ENCODE peak calls at places on chromosomes 1 and 21, in nine cellular contexts. One of them, this sample, is unnamed.
A peak's percentile ranks its signal among the peaks of the same experiment; 100 is the strongest.

GRCh38 chr21:25183577-25183976 is 423.7 kb downstream of the MRPL39 start:
- DNase-seq in fibroblast of pulmonary artery: no peak
- DNase-seq in fibroblast of the aortic adventitia: no peak
- DNase-seq in cardiac fibroblast: no peak
- DNase-seq in SK-N-SH: no peak
- DNase-seq in GM06990: no peak
- DNase-seq in upper lobe of right lung: no peak
- DNase-seq in mucosa of descending colon: no peak
- DNase-seq in thyroid gland: no peak
- DNase-seq in this sample: no peak

GRCh38 chr1:21873174-21873573 is 61.1 kb downstream of the LDLRAD2 start:
- DNase-seq in fibroblast of pulmonary artery: no peak
- DNase-seq in fibroblast of the aortic adventitia: no peak
- DNase-seq in cardiac fibroblast: no peak
- DNase-seq in SK-N-SH: no peak
- DNase-seq in GM06990: no peak
- DNase-seq in upper lobe of right lung: no peak
- DNase-seq in mucosa of descending colon: no peak
- DNase-seq in thyroid gland: no peak
- DNase-seq in this sample: no peak

GRCh38 chr1:19033516-19033840 is 77.0 kb upstream of the IFFO2 start:
- DNase-seq in fibroblast of pulmonary artery: no peak
- DNase-seq in fibroblast of the aortic adventitia: no peak
- DNase-seq in cardiac fibroblast: no peak
- DNase-seq in SK-N-SH: no peak
- DNase-seq in GM06990: no peak
- DNase-seq in upper lobe of right lung: peak; percentile 32
- DNase-seq in mucosa of descending colon: no peak
- DNase-seq in thyroid gland: no peak
- DNase-seq in this sample: no peak

GRCh38 chr1:7487756-7488474 is 283.2 kb upstream of the VAMP3 start:
- DNase-seq in fibroblast of pulmonary artery: no peak
- DNase-seq in fibroblast of the aortic adventitia: no peak
- DNase-seq in cardiac fibroblast: no peak
- DNase-seq in SK-N-SH: no peak
- DNase-seq in GM06990: no peak
- DNase-seq in upper lobe of right lung: no peak
- DNase-seq in mucosa of descending colon: no peak
- DNase-seq in thyroid gland: no peak
- DNase-seq in this sample: no peak

GRCh38 chr1:8374812-8375211 is 56.9 kb downstream of the SLC45A1 start:
- DNase-seq in fibroblast of pulmonary artery: peak; percentile 63
- DNase-seq in fibroblast of the aortic adventitia: no peak
- DNase-seq in cardiac fibroblast: peak; percentile 65
- DNase-seq in SK-N-SH: no peak
- DNase-seq in GM06990: no peak
- DNase-seq in upper lobe of right lung: no peak
- DNase-seq in mucosa of descending colon: peak; percentile 66
- DNase-seq in thyroid gland: peak; percentile 2
- DNase-seq in this sample: no peak

GRCh38 chr1:49051647-49052046 is 275.0 kb upstream of the BEND5 start:
- DNase-seq in fibroblast of pulmonary artery: no peak
- DNase-seq in fibroblast of the aortic adventitia: no peak
- DNase-seq in cardiac fibroblast: no peak
- DNase-seq in SK-N-SH: peak; percentile 60
- DNase-seq in GM06990: no peak
- DNase-seq in upper lobe of right lung: no peak
- DNase-seq in mucosa of descending colon: no peak
- DNase-seq in thyroid gland: no peak
- DNase-seq in this sample: no peak

GRCh38 chr21:18170221-18170620 is 74.4 kb upstream of the CHODL start:
- DNase-seq in fibroblast of pulmonary artery: no peak
- DNase-seq in fibroblast of the aortic adventitia: no peak
- DNase-seq in cardiac fibroblast: no peak
- DNase-seq in SK-N-SH: no peak
- DNase-seq in GM06990: no peak
- DNase-seq in upper lobe of right lung: no peak
- DNase-seq in mucosa of descending colon: no peak
- DNase-seq in thyroid gland: no peak
- DNase-seq in this sample: no peak

GRCh38 chr1:192489748-192490147 is 85.8 kb upstream of the RGS1 start:
- DNase-seq in fibroblast of pulmonary artery: peak; percentile 94
- DNase-seq in fibroblast of the aortic adventitia: peak; percentile 81
- DNase-seq in cardiac fibroblast: peak; percentile 95
- DNase-seq in SK-N-SH: peak; percentile 51
- DNase-seq in GM06990: no peak
- DNase-seq in upper lobe of right lung: no peak
- DNase-seq in mucosa of descending colon: peak; percentile 33
- DNase-seq in thyroid gland: peak; percentile 22
- DNase-seq in this sample: peak; percentile 84

GRCh38 chr21:38768385-38769071 is 37.2 kb upstream of the ETS2 start:
- DNase-seq in fibroblast of pulmonary artery: peak; percentile 89
- DNase-seq in fibroblast of the aortic adventitia: peak; percentile 95
- DNase-seq in cardiac fibroblast: peak; percentile 85
- DNase-seq in SK-N-SH: no peak
- DNase-seq in GM06990: peak; percentile 14
- DNase-seq in upper lobe of right lung: no peak
- DNase-seq in mucosa of descending colon: no peak
- DNase-seq in thyroid gland: no peak
- DNase-seq in this sample: no peak

GRCh38 chr1:201219481-201220387 is 29.1 kb downstream of the IGFN1 start:
- DNase-seq in fibroblast of pulmonary artery: no peak
- DNase-seq in fibroblast of the aortic adventitia: no peak
- DNase-seq in cardiac fibroblast: no peak
- DNase-seq in SK-N-SH: no peak
- DNase-seq in GM06990: no peak
- DNase-seq in upper lobe of right lung: no peak
- DNase-seq in mucosa of descending colon: no peak
- DNase-seq in thyroid gland: no peak
- DNase-seq in this sample: no peak

GRCh38 chr21:27429612-27430361 is 462.9 kb upstream of the ADAMTS5 start:
- DNase-seq in fibroblast of pulmonary artery: peak; percentile 59
- DNase-seq in fibroblast of the aortic adventitia: peak; percentile 96
- DNase-seq in cardiac fibroblast: peak; percentile 75
- DNase-seq in SK-N-SH: no peak
- DNase-seq in GM06990: no peak
- DNase-seq in upper lobe of right lung: no peak
- DNase-seq in mucosa of descending colon: peak; percentile 29
- DNase-seq in thyroid gland: no peak
- DNase-seq in this sample: peak; percentile 56

GRCh38 chr1:41789616-41790330 is 128.9 kb downstream of the HIVEP3 start:
- DNase-seq in fibroblast of pulmonary artery: no peak
- DNase-seq in fibroblast of the aortic adventitia: no peak
- DNase-seq in cardiac fibroblast: no peak
- DNase-seq in SK-N-SH: no peak
- DNase-seq in GM06990: no peak
- DNase-seq in upper lobe of right lung: no peak
- DNase-seq in mucosa of descending colon: no peak
- DNase-seq in thyroid gland: no peak
- DNase-seq in this sample: no peak

GRCh38 chr1:196400478-196401453 is 207.5 kb downstream of the KCNT2 start:
- DNase-seq in fibroblast of pulmonary artery: peak; percentile 96
- DNase-seq in fibroblast of the aortic adventitia: peak; percentile 85
- DNase-seq in cardiac fibroblast: peak; percentile 95
- DNase-seq in SK-N-SH: no peak
- DNase-seq in GM06990: no peak
- DNase-seq in upper lobe of right lung: no peak
- DNase-seq in mucosa of descending colon: peak; percentile 17
- DNase-seq in thyroid gland: peak; percentile 29
- DNase-seq in this sample: peak; percentile 70

GRCh38 chr1:231357831-231358354 is 19.8 kb downstream of the SPRTN start:
- DNase-seq in fibroblast of pulmonary artery: peak; percentile 81
- DNase-seq in fibroblast of the aortic adventitia: peak; percentile 85
- DNase-seq in cardiac fibroblast: peak; percentile 83
- DNase-seq in SK-N-SH: peak; percentile 57
- DNase-seq in GM06990: peak; percentile 24
- DNase-seq in upper lobe of right lung: no peak
- DNase-seq in mucosa of descending colon: peak; percentile 39
- DNase-seq in thyroid gland: peak; percentile 50
- DNase-seq in this sample: peak; percentile 57

GRCh38 chr1:100578201-100578600 is 40.3 kb downstream of the GPR88 start:
- DNase-seq in fibroblast of pulmonary artery: no peak
- DNase-seq in fibroblast of the aortic adventitia: no peak
- DNase-seq in cardiac fibroblast: no peak
- DNase-seq in SK-N-SH: no peak
- DNase-seq in GM06990: no peak
- DNase-seq in upper lobe of right lung: no peak
- DNase-seq in mucosa of descending colon: no peak
- DNase-seq in thyroid gland: no peak
- DNase-seq in this sample: no peak

GRCh38 chr1:23854568-23854967 is 13.5 kb downstream of the FUCA1 start:
- DNase-seq in fibroblast of pulmonary artery: peak; percentile 27
- DNase-seq in fibroblast of the aortic adventitia: peak; percentile 21
- DNase-seq in cardiac fibroblast: peak; percentile 15
- DNase-seq in SK-N-SH: peak; percentile 32
- DNase-seq in GM06990: no peak
- DNase-seq in upper lobe of right lung: no peak
- DNase-seq in mucosa of descending colon: no peak
- DNase-seq in thyroid gland: no peak
- DNase-seq in this sample: no peak

DNA sequence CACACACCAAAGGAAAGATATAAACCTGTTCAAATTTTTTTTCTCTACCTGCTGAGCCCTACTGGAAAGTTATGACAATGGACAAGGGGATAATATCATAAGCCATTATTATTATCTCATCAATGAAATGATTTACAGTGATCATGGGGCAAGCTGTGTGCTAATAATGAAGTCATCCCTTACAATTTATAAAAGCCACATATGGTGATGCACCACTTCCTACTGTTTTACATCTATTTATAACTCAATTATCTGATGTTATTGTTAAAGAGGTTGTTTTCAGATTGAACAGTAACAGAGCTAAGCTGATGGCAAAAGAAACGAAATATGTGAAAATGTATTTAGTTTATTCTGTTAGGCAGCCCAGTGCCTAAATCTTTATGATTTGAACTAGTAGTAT is 284.6 kb upstream of the ZRANB2 start:
- DNase-seq in fibroblast of pulmonary artery: peak; percentile 41
- DNase-seq in fibroblast of the aortic adventitia: no peak
- DNase-seq in cardiac fibroblast: peak; percentile 14
- DNase-seq in SK-N-SH: no peak
- DNase-seq in GM06990: no peak
- DNase-seq in upper lobe of right lung: no peak
- DNase-seq in mucosa of descending colon: no peak
- DNase-seq in thyroid gland: no peak
- DNase-seq in this sample: no peak
- H3K4me3 ChIP-seq in fibroblast of pulmonary artery: peak overlapping the region; percentile 38
- H3K4me3 ChIP-seq in fibroblast of the aortic adventitia: no peak overlapping the region
- H3K4me3 ChIP-seq in cardiac fibroblast: no peak overlapping the region
- H3K4me3 ChIP-seq in SK-N-SH: peak overlapping the region; percentile 48
- H3K4me3 ChIP-seq in GM06990: no peak overlapping the region
- H3K4me3 ChIP-seq in upper lobe of right lung: peak overlapping the region; percentile 30
- H3K4me3 ChIP-seq in mucosa of descending colon: no peak overlapping the region
- H3K4me3 ChIP-seq in thyroid gland: no peak overlapping the region
- H3K4me3 ChIP-seq in this sample: peak overlapping the region; percentile 27

GRCh38 chr1:203690730-203691129 is 64.1 kb downstream of the ATP2B4 start:
- DNase-seq in fibroblast of pulmonary artery: no peak
- DNase-seq in fibroblast of the aortic adventitia: no peak
- DNase-seq in cardiac fibroblast: no peak
- DNase-seq in SK-N-SH: no peak
- DNase-seq in GM06990: no peak
- DNase-seq in upper lobe of right lung: no peak
- DNase-seq in mucosa of descending colon: no peak
- DNase-seq in thyroid gland: no peak
- DNase-seq in this sample: no peak

GRCh38 chr1:203696673-203697072 is 68.3 kb upstream of the LAX1 start:
- DNase-seq in fibroblast of pulmonary artery: no peak
- DNase-seq in fibroblast of the aortic adventitia: no peak
- DNase-seq in cardiac fibroblast: no peak
- DNase-seq in SK-N-SH: no peak
- DNase-seq in GM06990: no peak
- DNase-seq in upper lobe of right lung: no peak
- DNase-seq in mucosa of descending colon: no peak
- DNase-seq in thyroid gland: no peak
- DNase-seq in this sample: no peak

GRCh38 chr1:203691454-203691853 is 64.8 kb downstream of the ATP2B4 start:
- DNase-seq in fibroblast of pulmonary artery: peak; percentile 18
- DNase-seq in fibroblast of the aortic adventitia: peak; percentile 27
- DNase-seq in cardiac fibroblast: no peak
- DNase-seq in SK-N-SH: no peak
- DNase-seq in GM06990: no peak
- DNase-seq in upper lobe of right lung: no peak
- DNase-seq in mucosa of descending colon: no peak
- DNase-seq in thyroid gland: no peak
- DNase-seq in this sample: no peak

GRCh38 chr1:203695116-203695515 is 68.5 kb downstream of the ATP2B4 start:
- DNase-seq in fibroblast of pulmonary artery: peak; percentile 8
- DNase-seq in fibroblast of the aortic adventitia: peak; percentile 51
- DNase-seq in cardiac fibroblast: peak; percentile 44
- DNase-seq in SK-N-SH: no peak
- DNase-seq in GM06990: no peak
- DNase-seq in upper lobe of right lung: no peak
- DNase-seq in mucosa of descending colon: no peak
- DNase-seq in thyroid gland: no peak
- DNase-seq in this sample: no peak

GRCh38 chr1:203692565-203693470 is 66.2 kb downstream of the ATP2B4 start:
- DNase-seq in fibroblast of pulmonary artery: peak; percentile 95
- DNase-seq in fibroblast of the aortic adventitia: peak; percentile 97
- DNase-seq in cardiac fibroblast: peak; percentile 95
- DNase-seq in SK-N-SH: no peak
- DNase-seq in GM06990: no peak
- DNase-seq in upper lobe of right lung: peak; percentile 79
- DNase-seq in mucosa of descending colon: peak; percentile 81
- DNase-seq in thyroid gland: peak; percentile 94
- DNase-seq in this sample: peak; percentile 86
- TF ChIP-seq CTCF in fibroblast of pulmonary artery: no peak
- TF ChIP-seq CTCF in fibroblast of the aortic adventitia: no peak
- TF ChIP-seq CTCF in cardiac fibroblast: peak; percentile 2
- TF ChIP-seq CTCF in SK-N-SH: no peak
- TF ChIP-seq CTCF in GM06990: no peak
- TF ChIP-seq CTCF in upper lobe of right lung: no peak
- TF ChIP-seq CTCF in mucosa of descending colon: no peak
- TF ChIP-seq CTCF in thyroid gland: no peak
- TF ChIP-seq CTCF in this sample: no peak

GRCh38 chr1:52179073-52179472 is 37.2 kb downstream of the ZFYVE9 start:
- DNase-seq in fibroblast of pulmonary artery: no peak
- DNase-seq in fibroblast of the aortic adventitia: no peak
- DNase-seq in cardiac fibroblast: no peak
- DNase-seq in SK-N-SH: no peak
- DNase-seq in GM06990: peak; percentile 13
- DNase-seq in upper lobe of right lung: no peak
- DNase-seq in mucosa of descending colon: no peak
- DNase-seq in thyroid gland: no peak
- DNase-seq in this sample: no peak
- H3K4me3 ChIP-seq in fibroblast of pulmonary artery: no peak overlapping the region
- H3K4me3 ChIP-seq in fibroblast of the aortic adventitia: no peak overlapping the region
- H3K4me3 ChIP-seq in cardiac fibroblast: no peak overlapping the region
- H3K4me3 ChIP-seq in SK-N-SH: no peak overlapping the region
- H3K4me3 ChIP-seq in GM06990: no peak overlapping the region
- H3K4me3 ChIP-seq in upper lobe of right lung: no peak overlapping the region
- H3K4me3 ChIP-seq in mucosa of descending colon: no peak overlapping the region
- H3K4me3 ChIP-seq in thyroid gland: no peak overlapping the region
- H3K4me3 ChIP-seq in this sample: no peak overlapping the region

DNA sequence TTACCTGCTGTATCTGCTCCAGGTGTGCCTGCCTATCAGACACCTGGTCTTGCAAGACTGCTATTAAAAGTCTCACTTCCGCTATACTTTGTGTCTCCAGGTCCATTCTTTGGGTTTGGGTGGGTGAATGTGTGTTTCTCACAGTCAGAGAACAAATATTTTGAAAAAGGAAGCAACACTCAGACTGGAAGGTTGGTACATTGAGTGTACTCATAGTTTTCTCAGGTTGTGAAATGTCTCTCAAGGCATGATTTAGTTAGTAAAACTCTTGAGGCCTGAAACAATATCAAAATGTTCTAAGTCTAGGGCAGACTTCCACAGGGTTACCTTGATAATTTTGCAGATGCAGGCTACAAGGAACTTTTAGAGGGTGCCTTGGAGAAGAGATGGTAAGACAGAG is 429.9 kb upstream of the ZRANB2 start:
- DNase-seq in fibroblast of pulmonary artery: no peak
- DNase-seq in fibroblast of the aortic adventitia: no peak
- DNase-seq in cardiac fibroblast: no peak
- DNase-seq in SK-N-SH: no peak
- DNase-seq in GM06990: no peak
- DNase-seq in upper lobe of right lung: no peak
- DNase-seq in mucosa of descending colon: no peak
- DNase-seq in thyroid gland: no peak
- DNase-seq in this sample: no peak
- TF ChIP-seq CTCF in fibroblast of pulmonary artery: no peak
- TF ChIP-seq CTCF in fibroblast of the aortic adventitia: no peak
- TF ChIP-seq CTCF in cardiac fibroblast: no peak
- TF ChIP-seq CTCF in SK-N-SH: no peak
- TF ChIP-seq CTCF in GM06990: no peak
- TF ChIP-seq CTCF in upper lobe of right lung: no peak
- TF ChIP-seq CTCF in mucosa of descending colon: no peak
- TF ChIP-seq CTCF in thyroid gland: no peak
- TF ChIP-seq CTCF in this sample: no peak

This sample was measured in AG09309.